ENCODE peak calls at places on chromosomes 3 and 15, in five cellular contexts. M is breast epithelium, Y is stomach, K is H1, F is sigmoid colon. G is an unnamed sample.

GRCh38 chr3:42696356-42697301 is 6.0 kb downstream of the HHATL start:
- DNase-seq in K (no peak), F (no peak), Y (peak), M (no peak), G (no peak)

GRCh38 chr3:169497567-169498257 is 165.8 kb downstream of the MECOM start:
- DNase-seq in F (no peak), M (no peak), K (no peak), Y (no peak), G (no peak)

GRCh38 chr15:51842852-51843737 is 13.6 kb downstream of the TMOD3 start:
- DNase-seq in M (no peak), K (no peak), F (no peak), Y (no peak), G (no peak)

GRCh38 chr3:14923476-14923875 is 23.9 kb upstream of the NR2C2 start:
- DNase-seq in K (no peak), Y (no peak), F (no peak), M (no peak), G (no peak)

GRCh38 chr3:128480278-128480677 is 12.7 kb downstream of the GATA2 start:
- DNase-seq in K (no peak), Y (no peak), F (no peak), M (no peak), G (no peak)

GRCh38 chr3:124428372-124429128 is 301.7 kb upstream of the UMPS start:
- DNase-seq in Y (no peak), K (no peak), F (no peak), M (no peak), G (no peak)

GRCh38 chr15:73927003-73927475 is 777 bp downstream of the LOXL1 start:
- DNase-seq in K (no peak), F (peak), M (no peak), Y (peak), G (no peak)

GRCh38 chr15:31326729-31327673 is at the start of gene KLF13:
- DNase-seq in K (no peak), Y (peak), F (peak), M (no peak), G (no peak)

GRCh38 chr3:149198611-149199010 is 23.0 kb downstream of the CP start:
- DNase-seq in Y (no peak), F (no peak), K (peak), M (no peak), G (no peak)

GRCh38 chr3:149199474-149199873 is 22.2 kb downstream of the CP start:
- DNase-seq in F (no peak), Y (no peak), K (no peak), M (no peak), G (no peak)

GRCh38 chr3:149207475-149207874 is 14.2 kb downstream of the CP start:
- DNase-seq in K (no peak), F (no peak), M (no peak), Y (no peak), G (no peak)

GRCh38 chr3:149204390-149204991 is 17.1 kb downstream of the CP start:
- DNase-seq in K (no peak), Y (no peak), M (no peak), F (no peak), G (no peak)

DNA sequence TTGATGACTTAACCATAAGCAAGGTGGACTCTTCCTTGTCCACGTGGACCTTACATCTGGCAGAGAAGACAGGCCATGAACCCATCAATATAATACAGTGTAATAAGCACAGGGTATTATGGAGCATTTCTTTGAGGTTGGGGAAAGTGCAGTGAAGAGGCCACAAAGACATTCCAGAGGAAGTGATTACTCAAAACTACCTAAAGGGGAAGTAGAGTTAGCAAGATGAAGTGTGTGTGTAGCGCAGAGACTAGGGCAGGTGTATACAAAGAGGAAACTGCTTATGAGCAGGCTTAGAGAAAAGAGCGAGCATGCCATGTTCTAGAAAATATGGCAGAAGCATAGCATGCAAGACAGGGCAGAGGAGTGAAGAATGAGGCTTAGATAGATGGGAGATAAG is 17.9 kb downstream of the CP start:
- DNase-seq in Y (no peak), F (no peak), K (no peak), M (no peak), G (no peak)
- TF ChIP-seq POLR2AphosphoS5 in Y (no peak), F (no peak), K (no peak), M (no peak), G (no peak)

GRCh38 chr15:85568261-85568808 is 187.9 kb downstream of the AKAP13 start:
- DNase-seq in K (no peak), Y (no peak), M (no peak), F (no peak), G (no peak)
- H3K27ac ChIP-seq in K (no peak), Y (no peak), M (no peak), F (no peak), G (no peak)

DNA sequence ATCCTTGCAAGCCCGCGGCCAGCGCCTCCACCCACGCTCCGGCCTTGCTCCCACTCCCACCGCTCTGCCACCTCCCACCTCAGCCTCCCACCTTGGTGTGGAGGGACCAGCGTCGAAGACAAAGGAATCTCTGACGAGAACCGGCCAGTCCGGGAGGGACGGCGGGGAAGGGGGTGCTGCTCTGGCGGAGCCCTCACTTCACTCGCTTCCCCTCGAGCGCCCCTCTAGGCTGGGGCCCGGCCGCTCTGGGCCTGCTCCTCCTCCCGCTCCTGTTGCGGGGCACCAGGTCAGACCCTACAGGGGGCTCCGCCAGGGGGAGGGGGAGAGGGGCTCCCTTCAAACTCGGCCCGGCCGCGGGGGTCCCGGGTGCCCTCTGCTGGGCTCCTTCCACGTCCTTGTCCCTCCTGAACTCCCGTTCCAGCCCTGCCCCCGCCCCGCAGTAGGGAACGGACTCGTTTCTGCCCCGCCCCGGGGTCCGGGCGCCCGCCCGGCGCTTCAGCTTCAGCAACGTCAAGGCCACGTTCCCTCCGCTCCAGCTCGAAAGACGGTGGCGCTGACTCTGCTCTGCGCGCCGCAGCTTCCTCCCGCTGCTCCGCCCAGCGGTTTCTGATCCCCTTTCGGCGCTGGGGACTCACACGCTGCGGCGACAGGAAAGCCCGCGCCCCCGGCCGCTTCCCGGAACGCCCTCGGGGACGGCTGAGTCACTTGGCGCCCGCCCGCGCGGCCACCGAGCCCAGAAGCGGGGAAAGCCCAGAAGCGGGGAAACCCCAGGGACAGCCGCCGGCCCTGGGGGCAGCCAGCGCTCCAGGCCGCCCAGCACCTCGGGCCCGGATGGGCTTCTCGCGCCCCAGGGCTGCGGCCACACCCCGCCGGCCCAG is 28.6 kb downstream of the ARHGAP31 start:
- DNase-seq in M (peak), K (peak), Y (peak), F (peak), G (no peak)
- TF ChIP-seq POLR2A in M (peak), K (peak), Y (no peak), F (peak), G (no peak)

DNA sequence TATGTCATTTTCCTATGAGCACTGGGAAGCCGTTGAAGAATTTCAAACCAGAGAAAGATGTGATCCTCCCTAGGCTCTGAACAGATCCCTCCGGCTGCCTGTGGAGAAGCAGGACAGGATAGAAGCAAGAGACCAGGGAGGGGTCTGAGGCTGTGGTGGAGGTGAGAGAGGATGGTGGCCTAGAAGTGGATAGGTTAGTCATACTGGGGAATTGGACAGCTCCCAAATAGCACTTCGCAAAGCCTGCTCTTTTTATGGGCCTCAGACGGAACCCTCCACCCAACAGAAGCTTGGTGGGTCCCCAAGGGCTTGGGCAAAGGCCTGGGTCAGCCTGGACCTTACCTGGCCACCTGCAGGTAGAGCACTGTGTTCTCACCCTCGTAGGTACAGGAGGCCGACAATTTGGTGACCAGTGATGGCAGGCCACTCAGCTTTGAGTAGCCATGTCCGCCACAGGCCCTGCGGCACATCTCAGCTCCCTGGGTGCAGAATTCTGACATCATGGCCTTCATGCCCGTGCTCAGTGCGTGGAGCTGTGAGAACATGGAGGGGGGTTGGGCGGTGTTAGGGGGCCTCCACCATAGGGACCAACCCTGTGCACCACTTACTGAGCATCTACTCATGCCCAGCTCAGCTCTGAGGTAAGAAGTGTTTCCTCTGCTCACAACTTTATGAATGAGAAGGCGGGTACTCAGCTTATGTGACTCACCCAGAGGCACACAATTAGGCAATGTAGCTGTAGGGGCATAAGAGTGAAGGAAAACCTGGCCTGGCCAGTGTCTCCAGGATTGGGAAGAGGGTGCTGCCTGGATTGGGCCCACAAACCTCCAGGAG is 10.6 kb downstream of the ACOX2 start:
- DNase-seq in K (peak), Y (no peak), F (no peak), M (no peak), G (no peak)
- TF ChIP-seq POLR2AphosphoS5 in K (no peak), Y (no peak), F (no peak), M (no peak), G (no peak)

DNA sequence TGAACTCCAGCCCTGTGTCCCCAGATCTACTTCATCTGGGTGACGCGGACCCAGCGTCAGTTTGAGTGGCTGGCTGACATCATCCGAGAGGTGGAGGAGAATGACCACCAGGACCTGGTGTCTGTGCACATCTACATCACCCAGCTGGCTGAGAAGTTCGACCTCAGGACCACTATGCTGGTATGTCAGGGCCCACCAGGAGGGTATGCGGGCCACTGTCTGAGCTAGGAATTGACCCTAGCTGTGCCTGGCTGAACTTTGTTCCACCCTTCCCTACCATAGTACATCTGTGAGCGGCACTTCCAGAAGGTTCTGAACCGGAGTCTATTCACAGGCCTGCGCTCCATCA is 24.3 kb downstream of the SHF start:
- DNase-seq in Y (no peak), K (no peak), F (no peak), M (no peak), G (no peak)
- H3K27ac ChIP-seq in Y (no peak), K (no peak), F (peak), M (peak), G (peak)

DNA sequence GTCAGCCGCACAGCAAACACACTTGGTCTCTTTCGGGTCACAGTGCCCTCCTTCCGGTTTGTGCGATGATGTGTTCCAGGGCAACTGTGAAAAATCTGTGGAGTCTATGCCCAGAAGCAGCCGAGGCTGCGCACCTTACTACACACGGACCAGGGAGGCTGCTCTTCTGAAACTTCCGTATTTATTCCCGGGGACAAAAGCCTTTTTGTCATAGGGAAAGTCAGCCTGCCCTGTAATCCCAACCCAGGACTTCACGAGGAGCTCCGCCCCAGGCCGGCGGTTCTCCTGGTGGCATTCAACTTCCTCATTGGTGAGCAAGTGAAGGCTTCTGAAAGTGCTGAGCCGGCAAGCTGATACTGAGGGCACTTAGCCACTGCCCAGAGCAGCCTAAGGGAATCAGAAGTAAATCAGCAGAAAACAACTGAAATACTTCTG is 126.5 kb downstream of the FMN1 start:
- DNase-seq in F (peak), Y (peak), M (peak), K (no peak), G (no peak)
- TF ChIP-seq POLR2A in F (no peak), Y (no peak), M (peak), K (no peak), G (no peak)

GRCh38 chr3:29690954-29691353 is 410.1 kb downstream of the RBMS3 start:
- DNase-seq in F (no peak), K (no peak), Y (no peak), M (no peak), G (no peak)
- TF ChIP-seq POLR2AphosphoS5 in F (no peak), K (no peak), Y (no peak), M (no peak), G (no peak)

DNA sequence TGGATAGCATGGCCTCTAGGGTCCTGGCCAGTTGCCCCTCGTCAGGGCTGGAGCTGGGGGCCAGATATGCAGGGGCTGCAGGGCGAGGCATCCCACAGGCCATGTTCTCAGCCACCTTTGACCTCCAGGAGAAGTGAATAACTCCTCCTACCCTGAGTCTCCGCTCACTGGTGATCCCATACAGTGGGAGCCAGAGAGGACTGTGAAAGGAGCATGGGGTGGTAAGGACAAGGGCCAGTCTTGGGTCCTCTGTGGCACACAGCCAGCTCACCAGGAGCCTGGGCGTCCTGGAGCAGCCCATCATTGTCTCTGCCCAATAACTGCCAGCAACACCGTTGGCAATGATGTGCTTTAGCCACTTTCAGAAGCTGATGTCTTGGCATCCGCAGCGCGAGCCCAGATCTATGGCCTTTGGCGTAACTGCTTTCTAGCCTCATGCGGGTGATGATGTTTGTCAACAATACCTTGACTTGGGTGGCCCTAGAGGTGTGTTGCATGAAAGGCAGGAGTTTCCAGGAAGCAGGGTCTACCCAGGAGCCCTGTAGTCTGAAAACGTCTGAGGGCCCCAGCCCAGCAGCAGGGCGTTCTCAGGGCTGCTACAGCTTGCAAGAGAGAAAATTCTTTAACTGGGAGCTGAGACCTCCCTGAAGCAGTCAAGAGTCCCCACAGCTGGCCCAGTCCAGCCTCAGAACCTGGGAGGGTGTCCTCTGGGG is 61.1 kb upstream of the IQSEC1 start:
- DNase-seq in K (no peak), Y (peak), M (no peak), F (peak), G (no peak)
- H3K27ac ChIP-seq in K (no peak), Y (no peak), M (no peak), F (no peak), G (no peak)

G was measured in vagina.